ENCODE peak calls at places on chromosomes 6 and 20, in seven cellular contexts. G, W, N, E, R, Y and M are unnamed samples.

GRCh38 chr6:168107191-168107940 is 28.4 kb upstream of the FRMD1 start:
- DNase-seq in R (peak; percentile 2), N (no peak), G (no peak), W (no peak), E (no peak), Y (peak; percentile 26), M (no peak)

GRCh38 chr6:69383627-69384026 is 413.2 kb downstream of the LMBRD1 start:
- DNase-seq in N (no peak), Y (no peak), E (no peak), G (no peak), R (no peak), W (no peak), M (no peak)

GRCh38 chr6:136289327-136289578 is 393 bp downstream of the BCLAF1 start:
- DNase-seq in Y (peak; percentile 88), W (peak; percentile 93), G (peak; percentile 89), R (peak; percentile 94), N (peak; percentile 91), E (peak; percentile 89), M (peak; percentile 94)

GRCh38 chr6:137536104-137536773 is 42.0 kb upstream of the OLIG3 start:
- DNase-seq in N (no peak), R (no peak), E (no peak), G (no peak), Y (no peak), W (peak; percentile 8), M (no peak)

GRCh38 chr6:155126727-155127439 is 131.8 kb downstream of the TIAM2 start:
- DNase-seq in Y (no peak), G (peak; percentile 52), R (no peak), N (no peak), E (peak; percentile 32), W (peak; percentile 83), M (peak; percentile 75)

GRCh38 chr20:35699914-35700624 is 864 bp downstream of the ROMO1 start:
- DNase-seq in E (no peak), W (no peak), N (no peak), G (no peak), Y (no peak), R (no peak), M (no peak)

GRCh38 chr20:16539280-16539679 is 34.0 kb downstream of the KIF16B start:
- DNase-seq in E (no peak), Y (no peak), R (peak; percentile 16), G (no peak), N (no peak), W (no peak), M (no peak)

GRCh38 chr6:154384196-154384595 is 27.6 kb upstream of the IPCEF1 start:
- DNase-seq in N (no peak), R (no peak), E (no peak), W (no peak), G (no peak), Y (no peak), M (no peak)

GRCh38 chr6:53469163-53469562 is 75.7 kb downstream of the GCLC start:
- DNase-seq in G (no peak), E (no peak), Y (no peak), R (no peak), W (no peak), N (no peak), M (no peak)

GRCh38 chr6:33985947-33986346 is 159.9 kb downstream of the GRM4 start:
- DNase-seq in R (peak; percentile 1), N (no peak), W (no peak), E (no peak), Y (no peak), G (no peak), M (no peak)

GRCh38 chr6:88983532-88983931 is 20.1 kb upstream of the RNGTT start:
- DNase-seq in R (peak; percentile 42), W (no peak), E (peak; percentile 50), Y (no peak), G (no peak), N (no peak), M (no peak)

GRCh38 chr20:2133318-2134183 is 31.9 kb downstream of the STK35 start:
- DNase-seq in E (peak; percentile 87), R (no peak), G (peak; percentile 38), N (peak; percentile 44), Y (no peak), W (no peak), M (no peak)

GRCh38 chr6:7000825-7001777 is 106.7 kb upstream of the RREB1 start:
- DNase-seq in R (no peak), G (no peak), Y (no peak), N (no peak), E (no peak), W (no peak), M (no peak)

GRCh38 chr6:15574497-15574896 is 88.3 kb downstream of the DTNBP1 start:
- DNase-seq in W (no peak), Y (no peak), R (no peak), E (no peak), N (no peak), G (no peak), M (no peak)

GRCh38 chr20:49540696-49541435 is 27.1 kb downstream of the PTGIS start:
- DNase-seq in N (no peak), W (no peak), R (no peak), G (no peak), Y (no peak), E (no peak), M (no peak)

GRCh38 chr20:36154696-36155628 is at the start of gene EPB41L1:
- DNase-seq in G (no peak), Y (no peak), W (no peak), E (no peak), R (no peak), N (no peak), M (no peak)

GRCh38 chr20:9590189-9590588 is 75.8 kb downstream of the LAMP5 start:
- DNase-seq in R (no peak), Y (no peak), G (no peak), E (peak; percentile 60), N (no peak), W (no peak), M (no peak)

GRCh38 chr20:34948030-34948429 is 7.6 kb downstream of the GSS start:
- DNase-seq in R (no peak), G (no peak), W (no peak), N (no peak), E (peak; percentile 36), Y (no peak), M (no peak)

GRCh38 chr20:48880331-48880730 is 41.2 kb upstream of the ARFGEF2 start:
- DNase-seq in R (no peak), W (no peak), Y (no peak), E (no peak), G (no peak), N (no peak), M (no peak)

GRCh38 chr6:111734068-111734825 is 128.6 kb upstream of the TRAF3IP2 start:
- DNase-seq in W (no peak), G (no peak), R (no peak), N (no peak), Y (no peak), E (no peak), M (no peak)